ENCODE peak calls at places on chromosomes 3 and 15, in six cellular contexts. One of them, this sample, is unnamed.

GRCh38 chr3:101722394-101723173 is 1.8 kb upstream of the CEP97 start:
- DNase-seq in AG10803: no peak
- DNase-seq in GM23338: no peak
- DNase-seq in mammary epithelial cell: no peak
- DNase-seq in AG09309: no peak
- DNase-seq in sigmoid colon: no peak
- DNase-seq in this sample: no peak

GRCh38 chr15:59838900-59839299 is 149.8 kb upstream of the BNIP2 start:
- DNase-seq in GM23338: no peak
- DNase-seq in AG10803: no peak
- DNase-seq in sigmoid colon: no peak
- DNase-seq in mammary epithelial cell: no peak
- DNase-seq in AG09309: no peak
- DNase-seq in this sample: no peak

GRCh38 chr3:46012246-46012645 is 15.0 kb downstream of the XCR1 start:
- DNase-seq in AG10803: no peak
- DNase-seq in mammary epithelial cell: no peak
- DNase-seq in AG09309: no peak
- DNase-seq in GM23338: no peak
- DNase-seq in sigmoid colon: no peak
- DNase-seq in this sample: no peak

GRCh38 chr3:147421184-147421912 is 12.2 kb downstream of the ZIC1 start:
- DNase-seq in AG10803: no peak
- DNase-seq in mammary epithelial cell: no peak
- DNase-seq in sigmoid colon: no peak
- DNase-seq in AG09309: no peak
- DNase-seq in GM23338: peak
- DNase-seq in this sample: peak

GRCh38 chr3:42831321-42831713 is 22.1 kb downstream of the ACKR2 start:
- DNase-seq in AG09309: no peak
- DNase-seq in mammary epithelial cell: peak
- DNase-seq in AG10803: peak
- DNase-seq in sigmoid colon: peak
- DNase-seq in GM23338: peak
- DNase-seq in this sample: peak

GRCh38 chr3:77412591-77412990 is 372.7 kb downstream of the ROBO2 start:
- DNase-seq in GM23338: no peak
- DNase-seq in AG09309: peak
- DNase-seq in AG10803: peak
- DNase-seq in mammary epithelial cell: no peak
- DNase-seq in sigmoid colon: no peak
- DNase-seq in this sample: no peak

GRCh38 chr3:194061421-194062029 is 74.4 kb upstream of the HES1 start:
- DNase-seq in AG09309: no peak
- DNase-seq in GM23338: no peak
- DNase-seq in sigmoid colon: no peak
- DNase-seq in AG10803: peak
- DNase-seq in mammary epithelial cell: no peak
- DNase-seq in this sample: no peak

GRCh38 chr3:30440880-30441279 is 165.5 kb upstream of the TGFBR2 start:
- DNase-seq in mammary epithelial cell: peak
- DNase-seq in AG10803: no peak
- DNase-seq in sigmoid colon: peak
- DNase-seq in AG09309: no peak
- DNase-seq in GM23338: peak
- DNase-seq in this sample: peak

GRCh38 chr3:52614689-52615088 is 71.0 kb downstream of the PBRM1 start:
- DNase-seq in AG09309: no peak
- DNase-seq in GM23338: no peak
- DNase-seq in mammary epithelial cell: peak
- DNase-seq in AG10803: no peak
- DNase-seq in sigmoid colon: no peak
- DNase-seq in this sample: peak

GRCh38 chr3:140731440-140732119 is 53.7 kb downstream of the TRIM42 start:
- DNase-seq in GM23338: no peak
- DNase-seq in AG09309: no peak
- DNase-seq in mammary epithelial cell: no peak
- DNase-seq in sigmoid colon: no peak
- DNase-seq in AG10803: no peak
- DNase-seq in this sample: no peak

GRCh38 chr3:17686613-17687012 is 55.8 kb downstream of the TBC1D5 start:
- DNase-seq in AG10803: peak
- DNase-seq in mammary epithelial cell: no peak
- DNase-seq in AG09309: no peak
- DNase-seq in GM23338: peak
- DNase-seq in sigmoid colon: no peak
- DNase-seq in this sample: peak

GRCh38 chr3:27089063-27089462 is 280.1 kb downstream of the NEK10 start:
- DNase-seq in AG10803: peak
- DNase-seq in sigmoid colon: no peak
- DNase-seq in AG09309: no peak
- DNase-seq in mammary epithelial cell: no peak
- DNase-seq in GM23338: no peak
- DNase-seq in this sample: peak

GRCh38 chr3:38163117-38163870 is 2.0 kb upstream of the OXSR1 start:
- DNase-seq in AG10803: no peak
- DNase-seq in sigmoid colon: no peak
- DNase-seq in GM23338: peak
- DNase-seq in mammary epithelial cell: no peak
- DNase-seq in AG09309: no peak
- DNase-seq in this sample: no peak

GRCh38 chr3:197891-198491 is 1.4 kb downstream of the CHL1 start:
- DNase-seq in AG09309: no peak
- DNase-seq in AG10803: no peak
- DNase-seq in GM23338: peak
- DNase-seq in mammary epithelial cell: no peak
- DNase-seq in sigmoid colon: no peak
- DNase-seq in this sample: no peak

GRCh38 chr3:49399467-49399866 is 12.3 kb downstream of the RHOA start:
- DNase-seq in sigmoid colon: peak
- DNase-seq in mammary epithelial cell: no peak
- DNase-seq in AG10803: no peak
- DNase-seq in AG09309: no peak
- DNase-seq in GM23338: no peak
- DNase-seq in this sample: peak

GRCh38 chr3:53242642-53243041 is 13.2 kb downstream of the TKT start:
- DNase-seq in sigmoid colon: no peak
- DNase-seq in GM23338: no peak
- DNase-seq in AG10803: peak
- DNase-seq in AG09309: no peak
- DNase-seq in mammary epithelial cell: no peak
- DNase-seq in this sample: peak

GRCh38 chr3:49787536-49787935 is 1.2 kb upstream of the IP6K1 start:
- DNase-seq in AG10803: no peak
- DNase-seq in sigmoid colon: peak
- DNase-seq in AG09309: no peak
- DNase-seq in GM23338: no peak
- DNase-seq in mammary epithelial cell: no peak
- DNase-seq in this sample: no peak

GRCh38 chr3:98743071-98743470 is 20.1 kb upstream of the ST3GAL6 start:
- DNase-seq in AG10803: no peak
- DNase-seq in mammary epithelial cell: no peak
- DNase-seq in AG09309: no peak
- DNase-seq in GM23338: no peak
- DNase-seq in sigmoid colon: no peak
- DNase-seq in this sample: no peak

GRCh38 chr3:68121291-68121690 is 466.9 kb upstream of the SUCLG2 start:
- DNase-seq in GM23338: no peak
- DNase-seq in mammary epithelial cell: no peak
- DNase-seq in AG10803: no peak
- DNase-seq in AG09309: no peak
- DNase-seq in sigmoid colon: no peak
- DNase-seq in this sample: no peak

GRCh38 chr3:135125171-135125801 is 330.2 kb downstream of the EPHB1 start:
- DNase-seq in mammary epithelial cell: peak
- DNase-seq in AG09309: no peak
- DNase-seq in GM23338: peak
- DNase-seq in sigmoid colon: no peak
- DNase-seq in AG10803: peak
- DNase-seq in this sample: peak

GRCh38 chr15:34691024-34691423 is 63.8 kb downstream of the GJD2 start:
- DNase-seq in mammary epithelial cell: peak
- DNase-seq in AG10803: no peak
- DNase-seq in sigmoid colon: no peak
- DNase-seq in AG09309: no peak
- DNase-seq in GM23338: no peak
- DNase-seq in this sample: peak

GRCh38 chr15:36926422-36926815 is 173.9 kb downstream of the MEIS2 start:
- DNase-seq in AG09309: no peak
- DNase-seq in AG10803: no peak
- DNase-seq in sigmoid colon: no peak
- DNase-seq in GM23338: no peak
- DNase-seq in mammary epithelial cell: no peak
- DNase-seq in this sample: no peak

GRCh38 chr15:29934251-29934650 is 112.0 kb upstream of the TJP1 start:
- DNase-seq in AG10803: peak
- DNase-seq in AG09309: no peak
- DNase-seq in mammary epithelial cell: peak
- DNase-seq in GM23338: no peak
- DNase-seq in sigmoid colon: no peak
- DNase-seq in this sample: peak

GRCh38 chr3:46994801-46995731 is 15.6 kb downstream of the NBEAL2 start:
- DNase-seq in sigmoid colon: no peak
- DNase-seq in AG09309: no peak
- DNase-seq in mammary epithelial cell: no peak
- DNase-seq in AG10803: no peak
- DNase-seq in GM23338: no peak
- DNase-seq in this sample: no peak

GRCh38 chr15:71138473-71138872 is 23.2 kb downstream of the THSD4 start:
- DNase-seq in sigmoid colon: no peak
- DNase-seq in GM23338: no peak
- DNase-seq in mammary epithelial cell: no peak
- DNase-seq in AG10803: no peak
- DNase-seq in AG09309: no peak
- DNase-seq in this sample: no peak

GRCh38 chr15:57462391-57462790 is 86.1 kb downstream of the CGNL1 start:
- DNase-seq in AG10803: no peak
- DNase-seq in sigmoid colon: no peak
- DNase-seq in GM23338: no peak
- DNase-seq in AG09309: no peak
- DNase-seq in mammary epithelial cell: peak
- DNase-seq in this sample: peak

GRCh38 chr3:9422712-9423424 is 25.5 kb downstream of the SETD5 start:
- DNase-seq in GM23338: peak
- DNase-seq in AG10803: peak
- DNase-seq in mammary epithelial cell: peak
- DNase-seq in sigmoid colon: peak
- DNase-seq in AG09309: peak
- DNase-seq in this sample: peak

GRCh38 chr3:125150525-125151436 is 61.8 kb downstream of the SLC12A8 start:
- DNase-seq in AG09309: no peak
- DNase-seq in GM23338: peak
- DNase-seq in sigmoid colon: no peak
- DNase-seq in mammary epithelial cell: no peak
- DNase-seq in AG10803: no peak
- DNase-seq in this sample: peak

GRCh38 chr3:145704020-145704419 is 457.0 kb downstream of the PLOD2 start:
- DNase-seq in sigmoid colon: no peak
- DNase-seq in GM23338: no peak
- DNase-seq in mammary epithelial cell: no peak
- DNase-seq in AG10803: no peak
- DNase-seq in AG09309: no peak
- DNase-seq in this sample: peak

GRCh38 chr15:100002091-100002620 is 268.9 kb upstream of the LYSMD4 start:
- DNase-seq in GM23338: peak
- DNase-seq in AG09309: no peak
- DNase-seq in AG10803: no peak
- DNase-seq in sigmoid colon: no peak
- DNase-seq in mammary epithelial cell: no peak
- DNase-seq in this sample: no peak

GRCh38 chr3:118863731-118864322 is 170.8 kb downstream of the IGSF11 start:
- DNase-seq in sigmoid colon: no peak
- DNase-seq in GM23338: peak
- DNase-seq in AG09309: no peak
- DNase-seq in mammary epithelial cell: no peak
- DNase-seq in AG10803: peak
- DNase-seq in this sample: no peak
- TF ChIP-seq CTCF in sigmoid colon: no peak
- TF ChIP-seq CTCF in GM23338: peak
- TF ChIP-seq CTCF in AG09309: no peak
- TF ChIP-seq CTCF in mammary epithelial cell: peak
- TF ChIP-seq CTCF in AG10803: no peak
- TF ChIP-seq CTCF in this sample: no peak

DNA sequence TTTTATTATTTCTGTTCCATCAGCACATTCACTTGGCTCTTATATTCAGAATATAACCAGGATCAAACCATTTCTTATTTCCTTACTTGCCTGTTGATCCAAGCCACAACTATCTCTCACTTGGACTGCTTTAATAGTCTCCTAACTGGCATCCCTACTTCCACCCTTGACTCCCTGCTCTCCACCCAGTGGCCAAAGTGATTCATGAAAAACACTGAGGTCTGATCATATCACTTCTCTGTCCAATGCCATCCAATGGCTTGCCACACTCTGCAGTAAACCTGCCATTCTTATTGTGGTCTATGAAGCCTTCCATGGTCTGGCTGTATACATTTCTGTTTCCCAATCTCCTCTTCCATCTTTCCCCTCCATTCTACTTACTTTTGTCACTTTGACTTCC is 576.1 kb downstream of the PDCD6IP start:
- DNase-seq in mammary epithelial cell: no peak
- DNase-seq in AG10803: no peak
- DNase-seq in GM23338: peak
- DNase-seq in AG09309: no peak
- DNase-seq in sigmoid colon: no peak
- DNase-seq in this sample: no peak
- H3K4me3 ChIP-seq in mammary epithelial cell: no peak
- H3K4me3 ChIP-seq in AG10803: no peak
- H3K4me3 ChIP-seq in GM23338: no peak
- H3K4me3 ChIP-seq in AG09309: no peak
- H3K4me3 ChIP-seq in sigmoid colon: no peak
- H3K4me3 ChIP-seq in this sample: no peak

GRCh38 chr15:64387562-64388168 is at the start of gene TRIP4:
- DNase-seq in GM23338: peak
- DNase-seq in mammary epithelial cell: peak
- DNase-seq in AG10803: peak
- DNase-seq in AG09309: peak
- DNase-seq in sigmoid colon: peak
- DNase-seq in this sample: peak
- TF ChIP-seq CTCF in GM23338: peak
- TF ChIP-seq CTCF in mammary epithelial cell: peak
- TF ChIP-seq CTCF in AG10803: no peak
- TF ChIP-seq CTCF in AG09309: peak
- TF ChIP-seq CTCF in sigmoid colon: no peak
- TF ChIP-seq CTCF in this sample: peak

DNA sequence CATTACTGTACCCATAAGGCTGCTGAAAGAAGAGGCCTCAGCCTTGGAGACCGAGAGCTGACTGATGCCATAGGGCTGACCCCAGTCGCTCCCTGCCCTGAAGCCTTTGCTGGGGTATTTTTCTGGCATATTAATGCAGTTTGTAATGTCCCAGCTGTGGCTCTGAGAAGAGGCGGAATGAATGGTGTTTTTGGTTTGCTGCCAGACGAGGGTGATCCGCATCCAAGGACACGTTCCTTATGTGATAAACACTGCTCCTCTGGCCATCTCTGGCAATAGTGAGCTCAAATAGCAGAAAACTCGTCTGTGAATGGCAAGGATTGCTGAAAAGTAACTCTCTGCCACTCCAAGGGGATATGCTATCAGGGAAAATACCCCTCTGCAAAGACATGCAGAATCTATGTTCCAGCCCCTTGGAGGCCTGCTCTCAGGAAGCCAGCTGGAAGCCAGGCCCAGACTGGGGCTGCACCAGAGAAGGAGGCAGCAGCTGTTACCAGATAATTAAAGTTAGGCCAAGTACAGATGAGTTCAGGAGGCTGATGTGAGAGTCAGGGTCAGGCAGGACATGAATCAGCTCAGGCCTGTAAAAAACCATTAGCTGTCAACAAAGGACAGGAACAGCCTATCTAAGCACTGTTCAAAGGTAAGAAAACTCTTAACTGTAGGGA is 28.9 kb upstream of the KLHL6 start:
- DNase-seq in mammary epithelial cell: no peak
- DNase-seq in sigmoid colon: peak
- DNase-seq in GM23338: no peak
- DNase-seq in AG10803: peak
- DNase-seq in AG09309: no peak
- DNase-seq in this sample: peak
- H3K4me3 ChIP-seq in mammary epithelial cell: no peak
- H3K4me3 ChIP-seq in sigmoid colon: no peak
- H3K4me3 ChIP-seq in GM23338: no peak
- H3K4me3 ChIP-seq in AG10803: no peak
- H3K4me3 ChIP-seq in AG09309: no peak
- H3K4me3 ChIP-seq in this sample: no peak